ENCODE peak calls at places on chromosomes 16 and 17, in ten cellular contexts. One of them, this sample, is unnamed.
A peak's percentile ranks its signal among the peaks of the same experiment; 100 is the strongest.

GRCh38 chr16:64590516-64590915 is 531.3 kb downstream of the CDH11 start:
- DNase-seq in ACHN: no peak
- DNase-seq in ELR: peak; percentile 0
- DNase-seq in EL: peak; percentile 57
- DNase-seq in stimulated activated naive B cell treated with anti-CD40 and anti-IgM and Interleukin-4, amounts not matched to agents 10 μg/mL and 1 μg/mL and 100 μg/mL, for 72 hours: no peak
- DNase-seq in C1 segment of cervical spinal cord: no peak
- DNase-seq in fibroblast of pulmonary artery: peak; percentile 22
- DNase-seq in IMR-90: peak; percentile 9
- DNase-seq in HTR-8/SVneo: no peak
- DNase-seq in kidney epithelial cell: no peak
- DNase-seq in this sample: peak; percentile 10

GRCh38 chr17:81200695-81201580 is 21.8 kb downstream of the CEP131 start:
- DNase-seq in IMR-90: peak; percentile 72
- DNase-seq in EL: peak; percentile 56
- DNase-seq in stimulated activated naive B cell treated with anti-CD40 and anti-IgM and Interleukin-4, amounts not matched to agents 10 μg/mL and 1 μg/mL and 100 μg/mL, for 72 hours: no peak
- DNase-seq in fibroblast of pulmonary artery: peak; percentile 81
- DNase-seq in kidney epithelial cell: peak; percentile 29
- DNase-seq in C1 segment of cervical spinal cord: peak; percentile 17
- DNase-seq in ACHN: peak; percentile 75
- DNase-seq in ELR: peak; percentile 83
- DNase-seq in HTR-8/SVneo: peak; percentile 40
- DNase-seq in this sample: peak; percentile 88

GRCh38 chr16:576823-577201 is 7.0 kb downstream of the PIGQ start:
- DNase-seq in EL: no peak
- DNase-seq in fibroblast of pulmonary artery: no peak
- DNase-seq in HTR-8/SVneo: no peak
- DNase-seq in stimulated activated naive B cell treated with anti-CD40 and anti-IgM and Interleukin-4, amounts not matched to agents 10 μg/mL and 1 μg/mL and 100 μg/mL, for 72 hours: no peak
- DNase-seq in C1 segment of cervical spinal cord: no peak
- DNase-seq in ELR: no peak
- DNase-seq in ACHN: no peak
- DNase-seq in IMR-90: no peak
- DNase-seq in kidney epithelial cell: no peak
- DNase-seq in this sample: no peak

GRCh38 chr17:31499771-31500554 is 108.5 kb downstream of the RAB11FIP4 start:
- DNase-seq in IMR-90: peak; percentile 22
- DNase-seq in stimulated activated naive B cell treated with anti-CD40 and anti-IgM and Interleukin-4, amounts not matched to agents 10 μg/mL and 1 μg/mL and 100 μg/mL, for 72 hours: no peak
- DNase-seq in ACHN: no peak
- DNase-seq in HTR-8/SVneo: no peak
- DNase-seq in fibroblast of pulmonary artery: peak; percentile 24
- DNase-seq in ELR: no peak
- DNase-seq in kidney epithelial cell: peak; percentile 73
- DNase-seq in C1 segment of cervical spinal cord: peak; percentile 75
- DNase-seq in EL: peak; percentile 26
- DNase-seq in this sample: peak; percentile 42

GRCh38 chr16:53695070-53695469 is 8.6 kb downstream of the RPGRIP1L start:
- DNase-seq in C1 segment of cervical spinal cord: no peak
- DNase-seq in IMR-90: peak; percentile 93
- DNase-seq in fibroblast of pulmonary artery: peak; percentile 21
- DNase-seq in ELR: peak; percentile 91
- DNase-seq in EL: peak; percentile 69
- DNase-seq in stimulated activated naive B cell treated with anti-CD40 and anti-IgM and Interleukin-4, amounts not matched to agents 10 μg/mL and 1 μg/mL and 100 μg/mL, for 72 hours: no peak
- DNase-seq in ACHN: no peak
- DNase-seq in HTR-8/SVneo: no peak
- DNase-seq in kidney epithelial cell: peak; percentile 45
- DNase-seq in this sample: peak; percentile 71

GRCh38 chr17:76370261-76370993 is 14.0 kb upstream of the SPHK1 start:
- DNase-seq in IMR-90: peak; percentile 98
- DNase-seq in stimulated activated naive B cell treated with anti-CD40 and anti-IgM and Interleukin-4, amounts not matched to agents 10 μg/mL and 1 μg/mL and 100 μg/mL, for 72 hours: no peak
- DNase-seq in HTR-8/SVneo: peak; percentile 85
- DNase-seq in EL: peak; percentile 98
- DNase-seq in fibroblast of pulmonary artery: peak; percentile 95
- DNase-seq in kidney epithelial cell: peak; percentile 65
- DNase-seq in ELR: peak; percentile 100
- DNase-seq in ACHN: no peak
- DNase-seq in C1 segment of cervical spinal cord: no peak
- DNase-seq in this sample: peak; percentile 93

GRCh38 chr16:86067936-86068335 is 169.0 kb downstream of the IRF8 start:
- DNase-seq in ACHN: no peak
- DNase-seq in ELR: no peak
- DNase-seq in HTR-8/SVneo: no peak
- DNase-seq in fibroblast of pulmonary artery: no peak
- DNase-seq in EL: no peak
- DNase-seq in kidney epithelial cell: no peak
- DNase-seq in IMR-90: no peak
- DNase-seq in C1 segment of cervical spinal cord: no peak
- DNase-seq in stimulated activated naive B cell treated with anti-CD40 and anti-IgM and Interleukin-4, amounts not matched to agents 10 μg/mL and 1 μg/mL and 100 μg/mL, for 72 hours: no peak
- DNase-seq in this sample: no peak

GRCh38 chr17:49874911-49875310 is 27.0 kb upstream of the TAC4 start:
- DNase-seq in C1 segment of cervical spinal cord: no peak
- DNase-seq in HTR-8/SVneo: no peak
- DNase-seq in EL: no peak
- DNase-seq in ACHN: no peak
- DNase-seq in stimulated activated naive B cell treated with anti-CD40 and anti-IgM and Interleukin-4, amounts not matched to agents 10 μg/mL and 1 μg/mL and 100 μg/mL, for 72 hours: no peak
- DNase-seq in IMR-90: no peak
- DNase-seq in ELR: no peak
- DNase-seq in kidney epithelial cell: no peak
- DNase-seq in fibroblast of pulmonary artery: no peak
- DNase-seq in this sample: no peak

GRCh38 chr16:82033683-82034300 is 1.3 kb upstream of the HSD17B2 start:
- DNase-seq in fibroblast of pulmonary artery: no peak
- DNase-seq in ELR: no peak
- DNase-seq in EL: no peak
- DNase-seq in HTR-8/SVneo: no peak
- DNase-seq in stimulated activated naive B cell treated with anti-CD40 and anti-IgM and Interleukin-4, amounts not matched to agents 10 μg/mL and 1 μg/mL and 100 μg/mL, for 72 hours: no peak
- DNase-seq in IMR-90: no peak
- DNase-seq in kidney epithelial cell: no peak
- DNase-seq in C1 segment of cervical spinal cord: no peak
- DNase-seq in ACHN: no peak
- DNase-seq in this sample: no peak

GRCh38 chr17:42230225-42230624 is 35.9 kb upstream of the GHDC start:
- DNase-seq in IMR-90: no peak
- DNase-seq in stimulated activated naive B cell treated with anti-CD40 and anti-IgM and Interleukin-4, amounts not matched to agents 10 μg/mL and 1 μg/mL and 100 μg/mL, for 72 hours: no peak
- DNase-seq in ELR: no peak
- DNase-seq in C1 segment of cervical spinal cord: no peak
- DNase-seq in ACHN: no peak
- DNase-seq in EL: no peak
- DNase-seq in HTR-8/SVneo: no peak
- DNase-seq in fibroblast of pulmonary artery: no peak
- DNase-seq in kidney epithelial cell: no peak
- DNase-seq in this sample: no peak

GRCh38 chr17:7064248-7064647 is 15.8 kb downstream of the CLEC10A start:
- DNase-seq in fibroblast of pulmonary artery: no peak
- DNase-seq in ACHN: no peak
- DNase-seq in kidney epithelial cell: peak; percentile 32
- DNase-seq in EL: no peak
- DNase-seq in IMR-90: no peak
- DNase-seq in ELR: no peak
- DNase-seq in HTR-8/SVneo: no peak
- DNase-seq in C1 segment of cervical spinal cord: no peak
- DNase-seq in stimulated activated naive B cell treated with anti-CD40 and anti-IgM and Interleukin-4, amounts not matched to agents 10 μg/mL and 1 μg/mL and 100 μg/mL, for 72 hours: no peak
- DNase-seq in this sample: no peak

GRCh38 chr17:74654742-74655141 is 31.2 kb upstream of the CD300E start:
- DNase-seq in HTR-8/SVneo: no peak
- DNase-seq in ACHN: no peak
- DNase-seq in IMR-90: no peak
- DNase-seq in C1 segment of cervical spinal cord: no peak
- DNase-seq in EL: no peak
- DNase-seq in kidney epithelial cell: no peak
- DNase-seq in stimulated activated naive B cell treated with anti-CD40 and anti-IgM and Interleukin-4, amounts not matched to agents 10 μg/mL and 1 μg/mL and 100 μg/mL, for 72 hours: no peak
- DNase-seq in ELR: no peak
- DNase-seq in fibroblast of pulmonary artery: no peak
- DNase-seq in this sample: no peak

GRCh38 chr16:87830673-87831420 is 38.5 kb downstream of the SLC7A5 start:
- DNase-seq in HTR-8/SVneo: no peak
- DNase-seq in EL: no peak
- DNase-seq in C1 segment of cervical spinal cord: no peak
- DNase-seq in kidney epithelial cell: no peak
- DNase-seq in ACHN: no peak
- DNase-seq in ELR: no peak
- DNase-seq in stimulated activated naive B cell treated with anti-CD40 and anti-IgM and Interleukin-4, amounts not matched to agents 10 μg/mL and 1 μg/mL and 100 μg/mL, for 72 hours: no peak
- DNase-seq in IMR-90: no peak
- DNase-seq in fibroblast of pulmonary artery: no peak
- DNase-seq in this sample: no peak

GRCh38 chr17:17053446-17054379 is 11.5 kb downstream of the MPRIP start:
- DNase-seq in ACHN: no peak
- DNase-seq in kidney epithelial cell: no peak
- DNase-seq in fibroblast of pulmonary artery: no peak
- DNase-seq in HTR-8/SVneo: no peak
- DNase-seq in ELR: no peak
- DNase-seq in stimulated activated naive B cell treated with anti-CD40 and anti-IgM and Interleukin-4, amounts not matched to agents 10 μg/mL and 1 μg/mL and 100 μg/mL, for 72 hours: no peak
- DNase-seq in IMR-90: no peak
- DNase-seq in C1 segment of cervical spinal cord: no peak
- DNase-seq in EL: no peak
- DNase-seq in this sample: no peak

GRCh38 chr17:49209061-49209571 is 1.3 kb downstream of the GNGT2 start:
- DNase-seq in stimulated activated naive B cell treated with anti-CD40 and anti-IgM and Interleukin-4, amounts not matched to agents 10 μg/mL and 1 μg/mL and 100 μg/mL, for 72 hours: no peak
- DNase-seq in ELR: peak; percentile 73
- DNase-seq in EL: peak; percentile 55
- DNase-seq in ACHN: no peak
- DNase-seq in fibroblast of pulmonary artery: no peak
- DNase-seq in C1 segment of cervical spinal cord: no peak
- DNase-seq in IMR-90: no peak
- DNase-seq in HTR-8/SVneo: peak; percentile 52
- DNase-seq in kidney epithelial cell: no peak
- DNase-seq in this sample: no peak

GRCh38 chr17:282912-283882 is 69.4 kb downstream of the RPH3AL start:
- DNase-seq in HTR-8/SVneo: no peak
- DNase-seq in C1 segment of cervical spinal cord: no peak
- DNase-seq in stimulated activated naive B cell treated with anti-CD40 and anti-IgM and Interleukin-4, amounts not matched to agents 10 μg/mL and 1 μg/mL and 100 μg/mL, for 72 hours: no peak
- DNase-seq in kidney epithelial cell: no peak
- DNase-seq in fibroblast of pulmonary artery: no peak
- DNase-seq in ELR: no peak
- DNase-seq in EL: no peak
- DNase-seq in ACHN: no peak
- DNase-seq in IMR-90: no peak
- DNase-seq in this sample: no peak

GRCh38 chr17:18205861-18206260 is 19.6 kb upstream of the LLGL1 start:
- DNase-seq in kidney epithelial cell: no peak
- DNase-seq in ELR: no peak
- DNase-seq in C1 segment of cervical spinal cord: no peak
- DNase-seq in stimulated activated naive B cell treated with anti-CD40 and anti-IgM and Interleukin-4, amounts not matched to agents 10 μg/mL and 1 μg/mL and 100 μg/mL, for 72 hours: no peak
- DNase-seq in IMR-90: no peak
- DNase-seq in fibroblast of pulmonary artery: no peak
- DNase-seq in ACHN: no peak
- DNase-seq in HTR-8/SVneo: no peak
- DNase-seq in EL: no peak
- DNase-seq in this sample: no peak

GRCh38 chr17:64115043-64115698 is 14.8 kb downstream of the ERN1 start:
- DNase-seq in C1 segment of cervical spinal cord: no peak
- DNase-seq in kidney epithelial cell: no peak
- DNase-seq in ACHN: no peak
- DNase-seq in EL: no peak
- DNase-seq in HTR-8/SVneo: no peak
- DNase-seq in stimulated activated naive B cell treated with anti-CD40 and anti-IgM and Interleukin-4, amounts not matched to agents 10 μg/mL and 1 μg/mL and 100 μg/mL, for 72 hours: no peak
- DNase-seq in ELR: peak; percentile 30
- DNase-seq in fibroblast of pulmonary artery: peak; percentile 68
- DNase-seq in IMR-90: no peak
- DNase-seq in this sample: peak; percentile 34

GRCh38 chr17:28917465-28917864 is 14.6 kb upstream of the DHRS13 start:
- DNase-seq in kidney epithelial cell: no peak
- DNase-seq in IMR-90: no peak
- DNase-seq in ELR: no peak
- DNase-seq in EL: no peak
- DNase-seq in C1 segment of cervical spinal cord: no peak
- DNase-seq in fibroblast of pulmonary artery: no peak
- DNase-seq in stimulated activated naive B cell treated with anti-CD40 and anti-IgM and Interleukin-4, amounts not matched to agents 10 μg/mL and 1 μg/mL and 100 μg/mL, for 72 hours: no peak
- DNase-seq in HTR-8/SVneo: no peak
- DNase-seq in ACHN: no peak
- DNase-seq in this sample: no peak

GRCh38 chr16:19704321-19705130 is 13.5 kb downstream of the KNOP1 start:
- DNase-seq in ELR: peak; percentile 71
- DNase-seq in EL: peak; percentile 62
- DNase-seq in HTR-8/SVneo: no peak
- DNase-seq in C1 segment of cervical spinal cord: no peak
- DNase-seq in fibroblast of pulmonary artery: peak; percentile 67
- DNase-seq in kidney epithelial cell: no peak
- DNase-seq in ACHN: peak; percentile 33
- DNase-seq in stimulated activated naive B cell treated with anti-CD40 and anti-IgM and Interleukin-4, amounts not matched to agents 10 μg/mL and 1 μg/mL and 100 μg/mL, for 72 hours: no peak
- DNase-seq in IMR-90: peak; percentile 77
- DNase-seq in this sample: peak; percentile 59

This sample was measured in AG20443.